ENCODE peak calls at places on chromosomes 12 and 14, in eight cellular contexts. E, V, B, Q, L, X, G and K are unnamed samples.

GRCh38 chr14:77865455-77865854 is 65.5 kb downstream of the ADCK1 start:
- ATAC-seq in E (no peak), V (no peak), B (no peak), Q (no peak), L (no peak), X (no peak), G (no peak), K (no peak)

GRCh38 chr14:69710378-69710777 is 56.6 kb upstream of the SRSF5 start:
- ATAC-seq in E (peak), V (no peak), B (no peak), Q (no peak), L (no peak), X (no peak), G (no peak), K (no peak)

GRCh38 chr12:18998343-18999270 is 130.9 kb upstream of the PLEKHA5 start:
- ATAC-seq in E (no peak), V (no peak), B (no peak), Q (peak), L (no peak), X (no peak), G (no peak), K (peak)

GRCh38 chr12:131380220-131380957 is 330.5 kb upstream of the SFSWAP start:
- ATAC-seq in E (no peak), V (peak), B (peak), Q (no peak), L (no peak), X (peak), G (no peak), K (no peak)

GRCh38 chr12:96711364-96711763 is 195.7 kb upstream of the NEDD1 start:
- ATAC-seq in E (no peak), V (no peak), B (no peak), Q (no peak), L (no peak), X (no peak), G (peak), K (no peak)

GRCh38 chr12:64544371-64544770 is 65.9 kb upstream of the RASSF3 start:
- ATAC-seq in E (no peak), V (no peak), B (no peak), Q (no peak), L (no peak), X (no peak), G (no peak), K (no peak)

GRCh38 chr14:47490766-47491165 is 184.6 kb downstream of the MDGA2 start:
- ATAC-seq in E (no peak), V (no peak), B (no peak), Q (no peak), L (peak), X (no peak), G (no peak), K (no peak)

GRCh38 chr14:34452258-34452822 is 9.7 kb downstream of the SPTSSA start:
- ATAC-seq in E (no peak), V (no peak), B (no peak), Q (no peak), L (no peak), X (no peak), G (no peak), K (no peak)

GRCh38 chr12:27635349-27635972 is 60.8 kb upstream of the REP15 start:
- ATAC-seq in E (no peak), V (peak), B (peak), Q (no peak), L (no peak), X (no peak), G (no peak), K (peak)

GRCh38 chr14:105167303-105168092 is 1.1 kb downstream of the JAG2 start:
- ATAC-seq in E (no peak), V (peak), B (peak), Q (peak), L (no peak), X (peak), G (no peak), K (no peak)

GRCh38 chr14:62602712-62603111 is 442.5 kb downstream of the KCNH5 start:
- ATAC-seq in E (no peak), V (no peak), B (no peak), Q (no peak), L (no peak), X (no peak), G (no peak), K (no peak)

GRCh38 chr14:21536395-21537087 is 10.4 kb upstream of the SALL2 start:
- ATAC-seq in E (peak), V (no peak), B (peak), Q (no peak), L (peak), X (peak), G (peak), K (no peak)

GRCh38 chr14:105168979-105169507 is 467 bp upstream of the JAG2 start:
- ATAC-seq in E (no peak), V (peak), B (peak), Q (peak), L (no peak), X (peak), G (peak), K (no peak)

GRCh38 chr12:117857632-117858274 is 111.0 kb downstream of the KSR2 start:
- ATAC-seq in E (peak), V (peak), B (peak), Q (peak), L (peak), X (peak), G (peak), K (no peak)

GRCh38 chr14:68395585-68395984 is 397.3 kb downstream of the ZFP36L1 start:
- ATAC-seq in E (peak), V (no peak), B (no peak), Q (no peak), L (no peak), X (no peak), G (peak), K (peak)
- TF ChIP-seq POLR2AphosphoS5 in E (peak), V (no peak), B (no peak), Q (no peak), L (no peak), X (no peak), G (no peak), K (peak)

GRCh38 chr12:100163416-100164152 is 20.9 kb upstream of the BLTP3B start:
- ATAC-seq in E (peak), V (peak), B (peak), Q (peak), L (no peak), X (peak), G (peak), K (peak)
- H3K4me3 ChIP-seq in E (no peak), V (no peak), B (no peak), Q (peak), L (no peak), X (peak), G (no peak), K (peak)

GRCh38 chr12:89040146-89040964 is 311.9 kb downstream of the DUSP6 start:
- ATAC-seq in E (no peak), V (no peak), B (no peak), Q (no peak), L (no peak), X (no peak), G (peak), K (no peak)
- TF ChIP-seq POLR2AphosphoS5 in E (no peak), V (no peak), B (no peak), Q (no peak), L (no peak), X (no peak), G (no peak), K (no peak)

GRCh38 chr12:53180931-53181645 is 363 bp upstream of the CSAD start:
- ATAC-seq in E (peak), V (peak), B (peak), Q (peak), L (peak), X (peak), G (peak), K (peak)

GRCh38 chr12:53179694-53180269 is 740 bp upstream of the ZNF740 start:
- ATAC-seq in E (peak), V (peak), B (peak), Q (peak), L (peak), X (peak), G (peak), K (peak)

GRCh38 chr12:53182836-53183235 is 2.1 kb upstream of the CSAD start:
- ATAC-seq in E (no peak), V (no peak), B (no peak), Q (no peak), L (no peak), X (no peak), G (no peak), K (no peak)

GRCh38 chr12:53180270-53180930 is at the start of the genes CSAD and ZNF740:
- ATAC-seq in E (peak), V (peak), B (peak), Q (peak), L (peak), X (peak), G (peak), K (peak)

GRCh38 chr12:53181935-53182334 is 1.2 kb upstream of the CSAD start:
- ATAC-seq in E (no peak), V (no peak), B (no peak), Q (no peak), L (no peak), X (no peak), G (no peak), K (no peak)
- H3K4me3 ChIP-seq in E (no peak), V (peak), B (peak), Q (peak), L (peak), X (peak), G (peak), K (peak)

GRCh38 chr14:55599250-55599879 is 19.4 kb downstream of the KTN1 start:
- ATAC-seq in E (no peak), V (peak), B (peak), Q (peak), L (peak), X (no peak), G (no peak), K (no peak)
- TF ChIP-seq POLR2AphosphoS5 in E (no peak), V (no peak), B (no peak), Q (peak), L (no peak), X (no peak), G (no peak), K (no peak)

GRCh38 chr12:12209675-12210074 is 57.2 kb downstream of the LRP6 start:
- ATAC-seq in E (no peak), V (no peak), B (no peak), Q (no peak), L (no peak), X (no peak), G (no peak), K (no peak)

GRCh38 chr12:12207746-12208145 is 59.1 kb downstream of the LRP6 start:
- ATAC-seq in E (no peak), V (no peak), B (no peak), Q (no peak), L (no peak), X (no peak), G (no peak), K (no peak)

GRCh38 chr12:12210416-12210815 is 56.4 kb downstream of the LRP6 start:
- ATAC-seq in E (no peak), V (no peak), B (no peak), Q (no peak), L (no peak), X (no peak), G (no peak), K (no peak)

GRCh38 chr12:12210983-12211382 is 55.9 kb downstream of the LRP6 start:
- ATAC-seq in E (no peak), V (no peak), B (no peak), Q (no peak), L (no peak), X (no peak), G (peak), K (no peak)

DNA sequence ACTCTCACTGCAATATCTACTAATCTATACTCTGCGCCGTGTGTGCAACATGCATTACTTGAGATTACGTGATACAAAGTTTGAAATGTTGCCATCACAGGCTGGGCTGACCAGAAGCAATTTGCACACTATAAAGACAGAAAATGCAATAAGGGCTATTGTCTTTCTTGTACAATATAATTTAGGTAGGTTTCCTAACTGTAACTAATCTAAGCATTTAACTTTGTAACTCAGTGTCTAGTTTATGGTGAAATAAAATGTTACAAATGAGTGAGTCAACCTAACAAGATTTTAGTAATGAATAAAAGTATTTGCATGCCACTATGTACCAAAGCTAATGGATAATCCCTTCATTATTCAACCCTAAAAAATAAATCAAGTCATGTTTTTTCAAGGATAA is 57.8 kb downstream of the LRP6 start:
- ATAC-seq in E (no peak), V (peak), B (no peak), Q (no peak), L (no peak), X (no peak), G (no peak), K (no peak)
- H3K4me3 ChIP-seq in E (no peak), V (no peak), B (no peak), Q (no peak), L (no peak), X (no peak), G (no peak), K (no peak)

GRCh38 chr14:90419200-90419599 is 22.4 kb downstream of the CALM1 start:
- ATAC-seq in E (peak), V (no peak), B (peak), Q (peak), L (no peak), X (no peak), G (no peak), K (peak)
- TF ChIP-seq POLR2AphosphoS5 in E (peak), V (no peak), B (no peak), Q (peak), L (no peak), X (no peak), G (no peak), K (peak)

DNA sequence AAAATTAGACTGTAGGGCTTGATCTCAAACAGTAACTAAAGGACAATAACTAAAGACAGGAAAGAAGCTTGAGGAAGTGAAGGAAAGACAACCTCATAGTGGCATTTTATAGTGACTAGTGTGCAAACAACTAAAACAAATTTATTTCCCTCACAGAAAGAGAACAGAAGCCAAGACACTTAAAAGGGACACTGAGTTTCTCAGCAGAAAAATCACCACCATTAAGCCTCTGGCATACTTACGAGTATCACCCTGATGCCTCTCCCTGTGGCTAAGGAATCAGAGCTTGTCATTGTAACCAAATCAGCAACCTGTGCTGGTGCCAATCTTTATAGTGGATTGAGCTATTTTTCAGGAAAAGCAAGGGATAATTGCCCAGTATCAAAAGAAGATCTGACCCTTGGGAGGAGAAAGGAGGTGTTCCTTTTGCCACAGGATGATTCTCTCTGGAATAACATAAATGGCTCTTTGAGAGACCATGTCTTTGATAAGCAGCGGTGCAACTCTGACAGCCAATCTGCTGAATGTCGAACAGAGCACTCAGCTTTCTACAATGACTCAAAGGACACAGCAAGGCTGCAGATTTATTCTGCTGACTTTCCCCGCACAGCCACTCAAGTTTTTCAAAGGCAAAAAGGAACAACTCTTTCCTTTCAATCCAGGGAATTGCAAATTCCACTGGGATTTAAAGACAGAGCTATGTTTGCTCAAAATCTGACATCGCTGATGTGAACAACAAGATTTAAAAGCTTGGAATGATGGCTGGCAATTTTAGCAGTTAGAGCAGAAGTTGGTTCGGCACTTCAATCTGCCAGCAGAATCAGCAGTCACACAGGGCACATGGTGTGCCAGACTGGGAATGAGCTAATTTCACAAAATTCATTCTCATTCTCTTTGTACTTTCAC is 34.6 kb downstream of the ATF7 start:
- ATAC-seq in E (no peak), V (peak), B (no peak), Q (no peak), L (peak), X (no peak), G (no peak), K (no peak)
- H3K4me3 ChIP-seq in E (no peak), V (no peak), B (no peak), Q (no peak), L (no peak), X (no peak), G (no peak), K (no peak)

GRCh38 chr14:52875707-52876106 is 75.1 kb downstream of the FERMT2 start:
- ATAC-seq in E (no peak), V (no peak), B (no peak), Q (no peak), L (no peak), X (no peak), G (no peak), K (no peak)

GRCh38 chr14:52878469-52878868 is 72.4 kb downstream of the FERMT2 start:
- ATAC-seq in E (no peak), V (no peak), B (no peak), Q (no peak), L (no peak), X (no peak), G (no peak), K (no peak)

GRCh38 chr14:52876311-52876710 is 74.5 kb downstream of the FERMT2 start:
- ATAC-seq in E (peak), V (no peak), B (no peak), Q (no peak), L (no peak), X (no peak), G (no peak), K (no peak)

GRCh38 chr14:52877628-52878027 is 73.2 kb downstream of the FERMT2 start:
- ATAC-seq in E (no peak), V (no peak), B (no peak), Q (no peak), L (no peak), X (no peak), G (no peak), K (peak)

GRCh38 chr14:52876806-52877205 is 74.0 kb downstream of the FERMT2 start:
- ATAC-seq in E (no peak), V (no peak), B (no peak), Q (no peak), L (no peak), X (no peak), G (no peak), K (no peak)
- TF ChIP-seq POLR2AphosphoS5 in E (no peak), V (no peak), B (no peak), Q (no peak), L (no peak), X (no peak), G (no peak), K (no peak)

GRCh38 chr12:42325326-42325775 is 543 bp downstream of the ZCRB1 start:
- ATAC-seq in E (no peak), V (no peak), B (no peak), Q (no peak), L (no peak), X (no peak), G (no peak), K (no peak)

GRCh38 chr12:42325776-42326465 is at the start of the genes PPHLN1 and ZCRB1:
- ATAC-seq in E (peak), V (peak), B (peak), Q (peak), L (peak), X (peak), G (peak), K (peak)

GRCh38 chr12:42323856-42324255 is 2.0 kb downstream of the ZCRB1 start:
- ATAC-seq in E (no peak), V (no peak), B (no peak), Q (no peak), L (no peak), X (no peak), G (no peak), K (no peak)

GRCh38 chr12:42326466-42327226 is 679 bp downstream of the PPHLN1 start:
- ATAC-seq in E (peak), V (peak), B (peak), Q (no peak), L (peak), X (no peak), G (peak), K (no peak)

DNA sequence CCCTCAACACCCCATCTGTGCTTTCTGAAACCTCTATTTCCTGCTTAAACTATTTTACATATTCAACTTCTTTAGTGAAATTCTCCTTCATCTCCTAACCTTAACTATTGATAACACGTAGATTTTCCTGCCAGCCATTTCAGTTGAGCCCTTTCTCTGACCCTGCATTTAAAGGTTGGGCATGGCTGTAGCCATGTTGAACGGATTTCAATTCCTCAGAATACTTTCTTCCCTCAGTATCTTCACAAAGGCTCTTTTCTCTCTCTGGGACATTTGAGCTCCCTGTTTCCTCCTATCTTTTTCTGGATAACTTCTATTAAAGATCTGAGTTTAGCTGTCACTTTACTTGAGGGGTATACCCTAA is 1.2 kb downstream of the PPHLN1 start:
- ATAC-seq in E (no peak), V (no peak), B (no peak), Q (no peak), L (no peak), X (no peak), G (no peak), K (no peak)
- H3K4me3 ChIP-seq in E (no peak), V (peak), B (peak), Q (peak), L (peak), X (peak), G (peak), K (peak)